ENCODE peak calls at places on chromosomes 3 and 15, in four cellular contexts. E is fibroblast of pulmonary artery, C is heart right ventricle, X is breast epithelium. V is an unnamed sample.

GRCh38 chr3:62164196-62164595 is 209.2 kb downstream of the FEZF2 start:
- DNase-seq in E (no peak), C (no peak), X (no peak), V (no peak)

GRCh38 chr3:880371-880770 is 212.5 kb upstream of the CNTN6 start:
- DNase-seq in E (no peak), C (no peak), X (no peak), V (no peak)

GRCh38 chr15:40038267-40038653 is 721 bp downstream of the SRP14 start:
- DNase-seq in E (peak), C (no peak), X (no peak), V (peak)

GRCh38 chr15:37016287-37016686 is 84.1 kb downstream of the MEIS2 start:
- DNase-seq in E (peak), C (no peak), X (no peak), V (no peak)

GRCh38 chr15:87312221-87312620 is 944.3 kb downstream of the NTRK3 start:
- DNase-seq in E (no peak), C (no peak), X (no peak), V (no peak)

GRCh38 chr3:32831062-32831461 is 13.3 kb downstream of the TRIM71 start:
- DNase-seq in E (no peak), C (no peak), X (no peak), V (no peak)

GRCh38 chr3:47283193-47283537 is 421 bp downstream of the KLHL18 start:
- DNase-seq in E (no peak), C (no peak), X (no peak), V (peak)

GRCh38 chr3:127052121-127052561 is 69.2 kb downstream of the PLXNA1 start:
- DNase-seq in E (no peak), C (peak), X (no peak), V (no peak)

GRCh38 chr3:121654493-121655385 is 6.0 kb downstream of the HCLS1 start:
- DNase-seq in E (no peak), C (no peak), X (no peak), V (no peak)

GRCh38 chr3:111159391-111159790 is 87.8 kb downstream of the NECTIN3 start:
- DNase-seq in E (peak), C (no peak), X (no peak), V (peak)

GRCh38 chr15:63015618-63016017 is 26.9 kb upstream of the TPM1 start:
- DNase-seq in E (peak), C (no peak), X (no peak), V (no peak)

GRCh38 chr15:98964461-98965454 is 42.8 kb downstream of the PGPEP1L start:
- DNase-seq in E (no peak), C (no peak), X (no peak), V (no peak)

GRCh38 chr15:46280753-46281521 is 646.1 kb downstream of the SQOR start:
- DNase-seq in E (peak), C (no peak), X (no peak), V (no peak)

GRCh38 chr15:94584833-94585244 is 353.5 kb downstream of the MCTP2 start:
- DNase-seq in E (peak), C (no peak), X (no peak), V (peak)

GRCh38 chr15:74505837-74506514 is 35.0 kb upstream of the ARID3B start:
- DNase-seq in E (peak), C (no peak), X (no peak), V (no peak)

GRCh38 chr3:60809857-60810256 is 441.4 kb downstream of the FHIT start:
- DNase-seq in E (peak), C (no peak), X (no peak), V (no peak)

GRCh38 chr15:78007965-78008886 is 69.3 kb downstream of the TBC1D2B start:
- DNase-seq in E (peak), C (peak), X (no peak), V (no peak)

GRCh38 chr3:172347895-172348680 is 100.2 kb downstream of the GHSR start:
- DNase-seq in E (no peak), C (no peak), X (no peak), V (no peak)

GRCh38 chr15:84909782-84910181 is 25.3 kb downstream of the SLC28A1 start:
- DNase-seq in E (no peak), C (no peak), X (no peak), V (no peak)
- TF ChIP-seq CTCF in E (no peak), C (no peak), X (no peak), V (no peak)

DNA sequence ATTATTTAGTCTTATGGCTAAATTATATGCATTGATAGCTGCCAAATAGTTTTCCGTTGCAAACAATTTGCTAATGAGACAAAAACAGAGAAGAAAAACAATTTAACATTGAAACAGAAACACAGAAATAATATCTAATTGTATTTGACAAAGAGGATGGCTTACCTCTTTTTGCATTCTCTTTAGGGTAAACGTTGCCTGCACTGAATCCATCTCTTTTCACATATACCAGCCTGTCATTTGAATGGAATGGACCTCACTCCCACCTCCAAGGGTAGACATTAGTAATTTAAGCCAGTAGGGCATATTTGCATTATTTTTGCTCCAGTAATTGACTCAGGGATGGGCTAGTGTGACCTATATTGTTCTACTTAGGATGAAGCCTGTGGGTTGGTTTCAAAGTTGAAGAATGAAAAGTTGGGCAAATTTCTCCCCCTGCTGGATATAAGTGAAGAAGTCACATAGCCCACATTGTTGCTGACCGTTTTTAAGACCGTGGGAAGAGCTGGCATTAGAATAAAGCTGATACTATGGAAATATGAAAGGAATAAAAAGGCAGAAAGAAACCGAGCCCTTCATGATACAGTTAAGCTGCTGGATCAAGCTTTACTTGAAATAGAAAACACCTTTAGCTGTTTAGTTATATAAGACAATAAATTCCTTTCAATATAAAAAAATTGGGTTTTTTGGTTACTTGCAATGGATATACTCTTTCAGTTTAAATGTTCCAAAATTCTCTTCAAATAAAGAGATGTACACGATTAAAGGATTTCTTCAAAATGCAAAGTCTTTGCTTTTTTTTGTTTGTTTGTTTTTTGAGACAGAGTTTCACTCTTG is 26.9 kb downstream of the PIERCE2 start:
- DNase-seq in E (peak), C (no peak), X (no peak), V (no peak)
- TF ChIP-seq CTCF in E (peak), C (peak), X (peak), V (peak)

GRCh38 chr3:152835311-152836102 is 576 bp downstream of the P2RY1 start:
- DNase-seq in E (peak), C (peak), X (peak), V (peak)
- TF ChIP-seq CTCF in E (peak), C (peak), X (no peak), V (no peak)

GRCh38 chr3:107794664-107795443 is 272.1 kb downstream of the BBX start:
- DNase-seq in E (peak), C (no peak), X (no peak), V (no peak)
- TF ChIP-seq CTCF in E (peak), C (peak), X (peak), V (no peak)

GRCh38 chr3:174191895-174192294 is 667.2 kb upstream of the NAALADL2 start:
- DNase-seq in E (no peak), C (no peak), X (no peak), V (no peak)
- TF ChIP-seq CTCF in E (no peak), C (no peak), X (no peak), V (no peak)

DNA sequence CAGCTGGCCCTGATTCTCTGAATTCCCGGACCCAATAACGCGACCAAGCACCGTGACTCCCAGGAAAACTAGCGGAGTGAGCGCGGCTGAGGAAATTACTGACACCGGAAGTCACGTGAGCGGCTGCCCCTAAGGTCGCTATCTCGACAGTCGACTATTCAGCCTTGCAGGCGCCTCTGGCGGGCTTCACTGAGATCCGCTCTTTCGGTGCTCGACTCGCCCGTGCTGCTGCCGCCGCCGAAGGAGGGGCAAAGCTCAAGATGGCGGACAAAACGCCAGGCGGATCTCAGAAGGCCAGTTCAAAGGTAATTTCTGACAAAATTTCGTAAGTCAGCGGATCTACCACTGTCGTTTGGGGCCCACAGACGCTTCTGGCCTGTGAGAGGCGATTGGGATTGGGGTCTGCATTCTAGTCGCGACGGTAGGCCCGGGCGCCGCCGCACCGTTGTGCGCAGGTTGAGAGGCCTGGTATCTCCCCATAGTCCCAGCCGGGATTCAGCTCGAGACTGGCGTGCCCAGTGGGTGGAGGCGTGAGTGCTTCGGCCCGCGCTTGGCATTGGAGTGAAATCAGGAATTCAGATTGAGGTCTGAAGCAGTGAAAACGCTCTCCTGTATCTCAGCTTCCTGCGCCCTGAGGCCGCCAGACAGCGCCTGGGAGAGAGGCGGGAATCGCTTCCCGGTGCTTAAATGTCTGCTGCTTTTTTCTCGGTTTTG is at the start of gene U2SURP:
- DNase-seq in E (peak), C (peak), X (peak), V (peak)
- TF ChIP-seq CTCF in E (no peak), C (no peak), X (peak), V (no peak)

GRCh38 chr15:60932051-60932915 is 296.8 kb downstream of the RORA start:
- DNase-seq in E (peak), C (no peak), X (no peak), V (peak)
- TF ChIP-seq CTCF in E (no peak), C (no peak), X (no peak), V (no peak)

V was measured in activated CD8-positive, alpha-beta T cell treated with anti-CD3 and anti-CD28 coated beads for 36 hours.